ENCODE peak calls at places on chromosomes 12 and 14, in ten cellular contexts. U is A549, N is body of pancreas, V is HFF-Myc, W is heart left ventricle, D is fibroblast of mammary gland, Q is tibial artery, C is left ventricle myocardium inferior, P is thyroid gland, M is GM12865. H is an unnamed sample.

GRCh38 chr14:77302926-77303325 is 17.8 kb downstream of the POMT2 start:
- DNase-seq in N (no peak), M (peak), Q (no peak), W (no peak), V (no peak), U (peak), D (peak), P (no peak), C (no peak), H (no peak)

GRCh38 chr12:93022603-93023340 is 93.7 kb upstream of the EEA1 start:
- DNase-seq in P (no peak), D (peak), N (no peak), Q (no peak), U (no peak), W (no peak), V (no peak), M (no peak), C (no peak), H (no peak)

GRCh38 chr14:36217732-36218131 is 41.2 kb upstream of the PTCSC3 start:
- DNase-seq in P (peak), W (no peak), N (no peak), Q (no peak), C (no peak), M (no peak), U (no peak), V (no peak), D (peak), H (no peak)

GRCh38 chr12:49537709-49538601 is 875 bp upstream of the KCNH3 start:
- DNase-seq in V (no peak), W (no peak), D (no peak), Q (no peak), N (no peak), U (no peak), M (no peak), C (no peak), P (peak), H (no peak)

GRCh38 chr12:93783827-93784226 is 106.7 kb downstream of the CRADD start:
- DNase-seq in V (no peak), W (no peak), U (no peak), N (no peak), Q (no peak), D (peak), C (no peak), M (no peak), P (no peak), H (no peak)

GRCh38 chr12:24361860-24362581 is 412.6 kb upstream of the SOX5 start:
- DNase-seq in Q (no peak), M (no peak), C (no peak), D (no peak), W (no peak), V (no peak), P (no peak), U (no peak), N (no peak), H (no peak)

GRCh38 chr12:62995097-62995496 is 60.1 kb upstream of the PPM1H start:
- DNase-seq in M (no peak), D (no peak), Q (no peak), C (no peak), P (no peak), V (no peak), U (no peak), W (no peak), N (no peak), H (no peak)

GRCh38 chr12:53806689-53807088 is 54.9 kb upstream of the CISTR start:
- DNase-seq in Q (no peak), C (no peak), W (no peak), M (no peak), N (no peak), P (no peak), U (no peak), V (no peak), D (peak), H (no peak)

GRCh38 chr14:101201535-101202125 is 298.1 kb upstream of the RTL1 start:
- DNase-seq in U (no peak), C (no peak), V (no peak), M (no peak), P (no peak), W (no peak), N (peak), Q (no peak), D (no peak), H (no peak)

GRCh38 chr12:20372326-20373097 is 4.2 kb downstream of the PDE3A start:
- DNase-seq in V (no peak), N (no peak), P (no peak), D (no peak), U (no peak), Q (no peak), C (no peak), M (no peak), W (no peak), H (no peak)

GRCh38 chr12:25130741-25131188 is 64.2 kb downstream of the DNAI7 start:
- DNase-seq in Q (no peak), C (no peak), V (no peak), W (no peak), U (peak), D (peak), P (no peak), M (peak), N (no peak), H (no peak)

GRCh38 chr14:65462411-65462810 is 49.9 kb downstream of the FUT8 start:
- DNase-seq in M (peak), V (peak), C (no peak), P (no peak), Q (no peak), W (no peak), D (peak), U (no peak), N (no peak), H (no peak)

GRCh38 chr14:20630340-20631022 is 11.0 kb downstream of the OR6S1 start:
- DNase-seq in C (no peak), Q (no peak), V (peak), U (peak), N (no peak), W (no peak), D (peak), M (peak), P (no peak), H (no peak)

GRCh38 chr14:63777024-63777423 is 49.2 kb upstream of the SGPP1 start:
- DNase-seq in N (no peak), D (peak), V (no peak), U (peak), C (no peak), P (no peak), Q (no peak), M (no peak), W (no peak), H (no peak)

GRCh38 chr12:57628280-57629191 is 4.5 kb downstream of the B4GALNT1 start:
- DNase-seq in Q (no peak), U (no peak), W (no peak), P (no peak), C (no peak), D (no peak), M (no peak), N (no peak), V (no peak), H (no peak)

GRCh38 chr14:95143813-95144620 is 13.3 kb downstream of the DICER1 start:
- DNase-seq in U (no peak), D (no peak), M (peak), N (no peak), P (no peak), W (no peak), Q (no peak), C (no peak), V (no peak), H (no peak)

GRCh38 chr12:98440165-98440581 is 75.2 kb upstream of the TMPO start:
- DNase-seq in V (peak), C (peak), W (peak), P (no peak), D (peak), Q (peak), M (no peak), N (peak), U (peak), H (no peak)

GRCh38 chr12:93358058-93358457 is 19.7 kb upstream of the NUDT4 start:
- DNase-seq in P (no peak), W (no peak), U (no peak), N (no peak), D (no peak), M (peak), V (no peak), C (no peak), Q (no peak), H (no peak)

GRCh38 chr14:102554835-102555819 is 37.3 kb upstream of the RCOR1 start:
- DNase-seq in D (no peak), C (peak), W (peak), N (peak), Q (peak), P (peak), U (no peak), V (no peak), M (peak), H (peak)

GRCh38 chr12:31914927-31915326 is 44.3 kb upstream of the RESF1 start:
- DNase-seq in Q (no peak), C (no peak), D (no peak), V (no peak), M (no peak), U (no peak), N (no peak), P (no peak), W (no peak), H (no peak)

GRCh38 chr12:50638482-50638880 is 125.4 kb upstream of the ATF1 start:
- DNase-seq in U (no peak), C (no peak), P (no peak), N (no peak), V (no peak), Q (no peak), D (no peak), W (no peak), M (no peak), H (no peak)

GRCh38 chr12:10562306-10562933 is 51.0 kb downstream of the MAGOHB start:
- DNase-seq in U (peak), Q (no peak), M (peak), C (no peak), W (no peak), P (no peak), D (peak), V (no peak), N (no peak), H (no peak)

GRCh38 chr14:27186048-27186447 is 588.2 kb upstream of the NOVA1 start:
- DNase-seq in C (no peak), V (no peak), U (no peak), N (no peak), D (no peak), W (no peak), Q (no peak), M (no peak), P (no peak), H (no peak)

GRCh38 chr12:2384029-2384386 is 331.2 kb downstream of the CACNA1C start:
- DNase-seq in C (no peak), W (no peak), D (peak), U (no peak), N (no peak), V (no peak), Q (no peak), P (no peak), M (no peak), H (no peak)

GRCh38 chr14:105879867-105880561 is 353.6 kb downstream of the TMEM121 start:
- DNase-seq in Q (peak), V (no peak), W (peak), M (no peak), C (peak), D (no peak), U (no peak), P (no peak), N (peak), H (no peak)

GRCh38 chr12:122845041-122845864 is 10.0 kb downstream of the HIP1R start:
- DNase-seq in Q (no peak), C (no peak), U (no peak), D (no peak), V (no peak), P (no peak), W (no peak), M (no peak), N (peak), H (no peak)

GRCh38 chr14:51368721-51369163 is 128.7 kb downstream of the TMX1 start:
- DNase-seq in P (no peak), D (peak), Q (no peak), U (no peak), M (no peak), W (peak), V (peak), N (no peak), C (no peak), H (no peak)

GRCh38 chr12:117502233-117502632 is 140.8 kb upstream of the NOS1 start:
- DNase-seq in Q (no peak), U (no peak), V (no peak), W (no peak), D (no peak), P (no peak), N (no peak), M (no peak), C (no peak), H (no peak)

GRCh38 chr14:102418169-102418852 is 55.6 kb downstream of the TECPR2 start:
- DNase-seq in D (no peak), W (no peak), C (no peak), M (no peak), V (no peak), P (no peak), U (no peak), N (no peak), Q (no peak), H (no peak)

GRCh38 chr14:57008534-57008933 is 198.3 kb upstream of the OTX2 start:
- DNase-seq in C (no peak), U (no peak), V (no peak), D (no peak), M (no peak), P (no peak), Q (no peak), W (no peak), N (no peak), H (no peak)

GRCh38 chr14:55336161-55336560 is 64.9 kb downstream of the FBXO34 start:
- DNase-seq in W (no peak), M (no peak), D (no peak), C (no peak), P (no peak), U (peak), N (no peak), Q (no peak), V (no peak), H (no peak)

GRCh38 chr12:131607658-131608447 is 103.0 kb upstream of the SFSWAP start:
- DNase-seq in W (no peak), N (no peak), M (peak), Q (no peak), C (no peak), D (no peak), U (no peak), P (no peak), V (no peak), H (no peak)

GRCh38 chr14:24556756-24557155 is 19.3 kb downstream of the CTSG start:
- DNase-seq in D (peak), N (no peak), Q (no peak), W (no peak), V (no peak), M (no peak), P (peak), C (no peak), U (no peak), H (no peak)

GRCh38 chr12:123075591-123076171 is 75.2 kb downstream of the PITPNM2 start:
- DNase-seq in M (peak), W (no peak), Q (no peak), U (no peak), N (no peak), D (no peak), V (no peak), C (no peak), P (peak), H (peak)

GRCh38 chr12:115383668-115384067 is 699.7 kb upstream of the TBX3 start:
- DNase-seq in P (peak), W (no peak), V (no peak), U (peak), Q (no peak), D (peak), M (no peak), C (no peak), N (peak), H (no peak)

DNA sequence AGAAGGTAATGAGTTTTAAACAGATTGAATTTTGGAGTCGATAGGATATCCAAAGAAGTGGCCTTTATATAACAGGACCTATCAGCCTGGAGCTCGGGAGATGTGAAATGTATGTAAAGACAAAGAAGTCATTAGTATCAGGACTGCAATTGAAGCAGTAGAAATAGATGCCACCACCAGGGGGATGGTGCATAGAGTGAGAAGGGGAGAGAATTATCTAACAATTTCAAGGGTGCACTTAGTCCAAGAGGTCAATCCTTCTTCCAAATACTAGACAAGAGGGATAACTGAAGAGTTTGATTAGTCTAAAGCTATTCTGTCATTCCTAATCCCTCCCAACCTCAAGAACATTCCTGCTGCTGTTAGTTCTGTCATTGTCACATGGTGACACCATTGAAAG is 127.8 kb downstream of the CFAP54 start:
- DNase-seq in M (peak), N (no peak), D (no peak), C (no peak), V (no peak), W (no peak), Q (no peak), P (no peak), U (peak), H (no peak)
- TF ChIP-seq CTCF in M (peak), N (no peak), D (peak), C (no peak), V (peak), W (no peak), Q (no peak), P (no peak), U (no peak), H (no peak)

DNA sequence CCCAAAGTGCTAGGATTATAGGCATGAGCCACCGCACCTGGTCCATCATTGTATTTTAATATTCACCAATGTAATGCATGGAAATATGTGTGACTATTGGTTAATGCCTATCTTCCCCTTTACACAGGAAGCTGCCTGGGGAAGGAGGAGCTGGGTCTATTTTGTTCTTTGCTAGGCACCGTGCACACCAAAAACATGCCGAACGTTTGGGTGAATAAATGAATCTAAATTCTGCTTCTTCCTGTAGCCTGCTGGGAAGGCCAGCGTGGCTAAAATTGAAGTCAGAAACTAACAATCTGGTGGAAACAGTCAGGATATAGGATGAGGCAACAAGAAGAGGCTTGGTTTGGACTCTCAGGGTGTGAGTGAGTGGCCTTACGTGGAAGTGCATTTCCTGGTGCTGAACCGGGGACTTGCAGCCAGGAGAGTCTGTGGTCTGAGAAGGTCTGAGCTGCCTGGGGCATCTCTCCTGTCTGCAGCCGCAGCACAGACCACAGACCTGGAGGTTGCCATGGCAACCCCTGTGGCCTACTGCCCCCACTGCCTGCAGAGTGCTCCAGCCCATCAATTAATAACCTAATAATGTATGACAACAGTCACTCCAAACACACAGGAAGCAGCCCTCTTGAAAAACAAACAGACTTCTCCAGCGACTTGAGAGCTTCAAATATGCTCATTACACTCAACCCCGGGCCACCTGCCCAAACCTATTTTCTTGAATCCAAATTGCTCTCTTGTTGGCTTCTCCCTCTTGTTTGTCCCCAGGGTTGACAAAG is 5.5 kb upstream of the GPR68 start:
- DNase-seq in N (no peak), P (no peak), U (peak), Q (no peak), D (no peak), C (no peak), W (no peak), M (peak), V (peak), H (peak)
- TF ChIP-seq CTCF in N (no peak), P (no peak), U (no peak), Q (no peak), D (no peak), C (no peak), W (no peak), M (no peak), V (no peak), H (no peak)

GRCh38 chr12:70812124-70812523 is 108.4 kb downstream of the PTPRR start:
- DNase-seq in W (no peak), P (no peak), D (no peak), M (no peak), U (no peak), V (no peak), Q (no peak), C (no peak), N (no peak), H (no peak)
- TF ChIP-seq CTCF in W (no peak), P (no peak), D (no peak), M (no peak), U (no peak), V (no peak), Q (no peak), C (no peak), N (no peak), H (no peak)

DNA sequence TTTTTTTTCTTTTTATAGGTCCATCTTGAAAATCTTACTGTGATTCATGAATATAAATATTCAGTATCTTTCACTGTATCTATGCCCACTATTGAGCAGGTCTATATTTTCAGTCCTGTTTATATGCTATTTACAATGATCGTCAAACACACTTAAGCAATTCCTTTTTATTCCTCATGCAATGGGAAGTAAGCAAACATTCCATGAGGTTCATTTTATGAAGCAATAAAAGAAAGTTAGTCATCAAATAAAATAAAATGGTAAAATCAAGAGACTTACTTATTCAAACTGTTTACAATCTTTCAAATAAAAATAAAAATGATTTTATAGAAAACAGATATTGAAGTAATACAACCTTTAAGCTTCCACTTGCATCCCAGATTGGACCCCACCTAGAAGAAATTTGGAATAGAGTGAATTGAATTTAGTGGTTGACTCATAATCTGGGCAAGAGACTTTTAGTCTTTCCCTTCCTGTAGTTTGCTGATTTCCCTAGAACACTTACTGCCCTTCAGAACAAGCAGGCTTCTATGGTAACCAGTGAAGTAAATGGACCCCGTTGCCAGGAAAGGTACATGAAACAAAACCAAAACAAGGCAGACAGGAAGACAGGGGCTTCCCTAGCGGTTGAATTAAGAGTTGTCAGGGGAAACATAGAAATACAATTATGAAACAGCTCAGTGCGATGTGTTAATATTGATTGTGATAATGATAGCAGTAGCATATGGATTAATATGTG is 241.0 kb upstream of the ATP2B1 start:
- DNase-seq in D (peak), P (no peak), M (peak), C (no peak), W (peak), N (no peak), Q (peak), U (peak), V (peak), H (peak)
- TF ChIP-seq CTCF in D (peak), P (no peak), M (peak), C (peak), W (peak), N (no peak), Q (no peak), U (peak), V (peak), H (peak)

GRCh38 chr12:68970951-68971350 is 38.0 kb upstream of the CPM start:
- DNase-seq in C (no peak), V (no peak), D (no peak), U (no peak), N (no peak), Q (no peak), P (no peak), M (no peak), W (no peak), H (no peak)

GRCh38 chr12:68967036-68967435 is 34.1 kb upstream of the CPM start:
- DNase-seq in V (no peak), P (no peak), M (no peak), N (no peak), U (no peak), C (no peak), D (no peak), Q (no peak), W (no peak), H (no peak)

GRCh38 chr12:68972570-68972969 is 39.6 kb upstream of the CPM start:
- DNase-seq in V (no peak), Q (no peak), W (no peak), U (no peak), N (no peak), M (no peak), P (no peak), D (peak), C (no peak), H (no peak)

GRCh38 chr12:68975811-68976210 is 42.8 kb upstream of the CPM start:
- DNase-seq in D (no peak), V (no peak), C (no peak), N (no peak), P (no peak), Q (no peak), W (no peak), M (no peak), U (no peak), H (no peak)

DNA sequence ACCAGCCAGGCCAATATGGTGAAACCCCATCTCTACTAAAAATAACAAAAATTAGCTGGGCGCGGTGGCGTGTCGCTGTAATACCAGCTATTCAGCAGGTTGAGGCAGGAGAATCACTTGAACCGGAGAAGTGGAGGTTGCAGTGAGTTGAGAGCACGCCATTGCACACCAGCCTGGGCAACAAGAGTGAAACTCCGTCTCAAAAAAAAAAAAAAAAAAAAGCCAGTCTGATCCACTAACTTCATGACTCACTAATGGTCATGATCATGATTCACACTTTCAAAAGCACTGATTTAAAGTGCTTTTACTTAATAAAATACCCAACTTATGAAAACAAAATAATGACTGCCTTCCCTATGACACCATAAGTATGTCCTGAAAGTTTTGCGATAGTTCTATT is 38.4 kb upstream of the CPM start:
- DNase-seq in N (no peak), Q (no peak), C (no peak), V (peak), U (peak), W (no peak), M (no peak), D (peak), P (no peak), H (no peak)
- TF ChIP-seq CTCF in N (no peak), Q (no peak), C (no peak), V (no peak), U (no peak), W (no peak), M (no peak), D (no peak), P (no peak), H (no peak)

H was measured in natural killer cell.